ENCODE peak calls at places on chromosomes 7 and 10, in seven cellular contexts. O is psoas muscle, I is endodermal cell, B is SJSA1, A is neuronal stem cell, T is lung, M is HL-60. V is an unnamed sample.
A peak's percentile ranks its signal among the peaks of the same experiment; 100 is the strongest.

GRCh38 chr10:79393221-79393923 is 46.1 kb downstream of the PPIF start:
- DNase-seq in O (no peak), I (peak; percentile 23), B (no peak), A (no peak), T (no peak), M (no peak), V (no peak)

GRCh38 chr7:33516634-33517033 is 387.3 kb downstream of the BBS9 start:
- DNase-seq in O (no peak), I (no peak), B (no peak), A (no peak), T (no peak), M (no peak), V (no peak)

GRCh38 chr10:22742678-22743077 is 28.3 kb upstream of the PIP4K2A start:
- DNase-seq in O (no peak), I (no peak), B (no peak), A (no peak), T (no peak), M (peak; percentile 43), V (no peak)

GRCh38 chr10:22500567-22501369 is 155.5 kb downstream of the SPAG6 start:
- DNase-seq in O (no peak), I (no peak), B (no peak), A (no peak), T (no peak), M (no peak), V (no peak)

GRCh38 chr7:141142058-141142457 is 68.2 kb downstream of the TMEM178B start:
- DNase-seq in O (no peak), I (no peak), B (no peak), A (no peak), T (no peak), M (no peak), V (no peak)

GRCh38 chr7:2758673-2759603 is 70.9 kb downstream of the AMZ1 start:
- DNase-seq in O (no peak), I (no peak), B (no peak), A (no peak), T (no peak), M (no peak), V (no peak)

GRCh38 chr7:16660702-16661464 is 14.9 kb downstream of the BZW2 start:
- DNase-seq in O (no peak), I (no peak), B (peak; percentile 31), A (no peak), T (no peak), M (no peak), V (peak; percentile 26)

GRCh38 chr10:22615819-22616499 is 98.4 kb downstream of the PIP4K2A start:
- DNase-seq in O (no peak), I (no peak), B (peak; percentile 74), A (no peak), T (peak; percentile 69), M (peak; percentile 78), V (no peak)

GRCh38 chr10:28266449-28267224 is 36.2 kb downstream of the MPP7 start:
- DNase-seq in O (no peak), I (no peak), B (no peak), A (no peak), T (no peak), M (no peak), V (no peak)

GRCh38 chr7:139995034-139995915 is 67.5 kb downstream of the PARP12 start:
- DNase-seq in O (no peak), I (no peak), B (no peak), A (no peak), T (no peak), M (no peak), V (no peak)

GRCh38 chr10:132389631-132390454 is 7.2 kb upstream of the PWWP2B start:
- DNase-seq in O (peak; percentile 21), I (no peak), B (no peak), A (no peak), T (no peak), M (no peak), V (no peak)
- H3K27ac ChIP-seq in O (no peak overlapping the region), I (no peak overlapping the region), B (no peak overlapping the region), A (no peak overlapping the region), T (no peak overlapping the region), M (no peak overlapping the region), V (no peak overlapping the region)

GRCh38 chr10:102674566-102674965 is 30.3 kb downstream of the TRIM8 start:
- DNase-seq in O (no peak), I (no peak), B (no peak), A (peak; percentile 39), T (no peak), M (no peak), V (peak; percentile 54)

GRCh38 chr10:102677736-102678354 is 33.6 kb downstream of the TRIM8 start:
- DNase-seq in O (no peak), I (peak; percentile 44), B (no peak), A (no peak), T (no peak), M (no peak), V (no peak)

GRCh38 chr10:102676916-102677315 is 32.6 kb downstream of the TRIM8 start:
- DNase-seq in O (no peak), I (no peak), B (peak; percentile 58), A (no peak), T (no peak), M (no peak), V (no peak)

GRCh38 chr10:102675151-102675886 is 31.0 kb downstream of the TRIM8 start:
- DNase-seq in O (no peak), I (no peak), B (peak; percentile 28), A (no peak), T (no peak), M (no peak), V (peak; percentile 51)

DNA sequence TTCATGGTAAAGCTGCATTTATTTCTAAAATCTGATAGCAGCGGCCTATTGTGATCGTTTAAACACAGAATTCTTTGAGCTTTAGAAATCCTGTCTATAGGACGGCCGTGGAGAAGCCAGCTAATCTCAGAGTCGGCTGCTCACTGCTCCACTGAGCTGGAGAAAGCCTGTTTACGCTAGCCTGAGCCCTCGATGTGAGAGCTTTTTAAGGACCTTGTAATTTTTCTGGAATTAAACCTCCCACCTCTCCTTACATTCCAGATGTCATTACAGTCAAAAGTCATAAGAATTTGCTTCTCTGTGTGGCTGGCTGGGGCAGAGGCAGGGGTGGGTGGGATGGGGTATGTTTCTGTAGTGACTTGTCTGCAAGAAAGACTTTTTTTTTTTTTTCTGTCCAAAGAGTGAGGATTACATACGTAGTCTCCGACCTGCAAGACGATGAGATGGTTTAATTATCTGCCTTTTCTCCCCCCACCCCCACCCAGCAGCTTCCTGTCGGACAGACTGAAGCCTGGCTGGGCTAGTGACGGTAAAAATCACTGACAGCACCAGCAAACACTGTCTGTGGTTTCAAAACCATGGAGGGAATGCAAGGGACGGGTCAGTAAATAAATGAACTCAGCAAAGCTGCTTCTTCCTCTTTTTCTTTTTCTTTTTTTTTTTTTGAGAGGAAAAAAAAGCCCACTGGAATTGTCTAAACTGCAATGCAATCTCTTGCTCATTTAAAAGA is 31.8 kb downstream of the TRIM8 start:
- DNase-seq in O (no peak), I (no peak), B (peak; percentile 91), A (peak; percentile 40), T (no peak), M (peak; percentile 77), V (peak; percentile 70)
- H3K27ac ChIP-seq in O (peak overlapping the region; percentile 41), I (peak overlapping the region; percentile 93), B (peak overlapping the region; percentile 72), A (peak overlapping the region; percentile 64), T (no peak overlapping the region), M (no peak overlapping the region), V (peak overlapping the region; percentile 35)

DNA sequence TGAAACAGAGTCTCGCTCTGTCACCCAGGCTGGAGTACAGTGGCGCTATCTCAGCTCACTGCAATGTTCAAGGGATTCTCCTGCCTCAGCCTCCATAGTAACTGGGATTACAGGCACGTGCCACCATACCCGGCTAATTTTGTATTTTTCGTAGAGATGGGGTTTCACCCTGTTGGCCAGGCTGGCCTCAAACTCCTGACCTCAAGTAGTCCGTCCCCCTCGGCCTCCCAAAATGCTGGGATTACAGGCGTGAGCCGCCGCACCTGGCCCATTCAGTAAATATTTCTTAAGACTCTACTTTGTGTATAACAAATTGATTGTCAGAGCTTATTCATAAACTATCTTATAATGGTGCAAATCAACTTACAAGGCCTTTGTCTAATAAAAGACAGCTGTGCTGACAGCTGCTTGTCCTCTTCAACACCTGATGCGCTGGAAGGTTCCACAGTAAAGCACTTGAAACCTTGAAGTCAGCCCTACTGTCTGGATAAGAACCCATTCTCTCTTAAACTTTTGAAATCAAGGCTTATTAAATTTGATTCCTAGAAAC is 14.7 kb downstream of the ECHDC3 start:
- DNase-seq in O (no peak), I (peak; percentile 19), B (no peak), A (no peak), T (no peak), M (no peak), V (peak; percentile 53)
- H3K27ac ChIP-seq in O (peak overlapping the region; percentile 80), I (no peak overlapping the region), B (no peak overlapping the region), A (no peak overlapping the region), T (peak overlapping the region; percentile 85), M (no peak overlapping the region), V (peak overlapping the region; percentile 89)

DNA sequence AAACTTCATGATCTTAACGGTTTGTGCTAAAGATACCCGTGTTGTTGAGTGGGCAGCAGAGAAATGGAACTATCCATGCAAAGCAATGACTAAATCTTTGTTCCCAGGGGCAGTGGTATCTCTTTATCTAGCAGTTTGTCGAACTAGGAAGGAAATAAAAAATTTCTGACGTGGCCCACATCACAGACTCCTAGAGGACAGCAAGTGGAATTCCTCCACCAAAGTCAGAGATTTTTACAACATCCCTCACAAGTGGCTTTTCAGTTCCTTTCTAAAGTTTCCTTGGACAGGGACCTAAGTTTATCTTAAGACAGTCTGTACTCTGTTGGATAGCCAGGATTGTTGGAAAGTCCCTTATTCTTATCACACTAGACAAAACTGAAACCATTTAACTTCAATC is 136.0 kb downstream of the RAPGEF5 start:
- DNase-seq in O (no peak), I (no peak), B (no peak), A (no peak), T (no peak), M (no peak), V (no peak)
- H3K27ac ChIP-seq in O (peak overlapping the region; percentile 67), I (no peak overlapping the region), B (no peak overlapping the region), A (no peak overlapping the region), T (peak overlapping the region; percentile 53), M (no peak overlapping the region), V (no peak overlapping the region)

DNA sequence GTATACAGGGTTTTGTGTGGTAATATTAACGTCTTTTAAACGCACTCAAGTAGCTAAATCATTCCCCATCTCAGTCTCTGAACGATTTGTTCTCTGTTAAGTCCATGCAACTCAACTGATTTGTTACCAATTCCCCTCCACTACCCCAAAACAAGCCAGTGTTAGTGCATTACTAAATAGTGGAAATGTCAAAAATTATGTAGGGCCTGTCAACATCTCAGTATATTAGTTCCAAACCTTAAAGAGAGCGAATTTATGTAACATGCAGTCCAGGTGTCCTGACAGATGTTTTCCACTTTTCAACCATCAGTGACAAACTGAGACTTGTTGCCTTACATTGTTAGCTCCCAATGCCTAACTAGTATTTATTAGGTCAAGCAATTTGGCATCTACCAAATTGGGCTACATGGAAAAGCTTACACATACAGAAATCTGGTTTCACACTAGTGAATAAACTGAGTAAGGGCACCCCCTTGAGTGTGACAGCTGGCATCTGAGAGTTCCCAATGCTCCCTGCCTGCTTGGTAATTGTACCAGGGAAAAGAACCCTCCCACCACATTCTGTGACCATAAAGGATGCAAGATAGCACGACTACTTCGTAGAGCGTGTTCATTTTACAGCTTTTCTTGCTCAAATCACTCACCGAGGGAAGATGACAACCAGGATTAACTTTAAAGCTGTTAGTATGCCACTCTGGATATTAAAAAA is 12.1 kb downstream of the HNRNPA2B1 start:
- DNase-seq in O (no peak), I (peak; percentile 65), B (no peak), A (no peak), T (no peak), M (no peak), V (peak; percentile 60)
- H3K27ac ChIP-seq in O (no peak overlapping the region), I (peak overlapping the region; percentile 21), B (peak overlapping the region; percentile 3), A (peak overlapping the region; percentile 39), T (no peak overlapping the region), M (no peak overlapping the region), V (peak overlapping the region; percentile 4)

V was measured in SJCRH30.